ENCODE peak calls at places on chromosomes 13 and 19, in five cellular contexts. E, B, O, X and J are unnamed samples.

GRCh38 chr19:10643968-10644290 is 10.2 kb upstream of the ILF3 start:
- DNase-seq in E (peak; percentile 58), B (no peak), O (no peak), X (no peak), J (no peak)

GRCh38 chr13:50319603-50320296 is 304.5 kb downstream of the KCNRG start:
- DNase-seq in E (no peak), B (peak; percentile 83), O (peak; percentile 17), X (no peak), J (no peak)

GRCh38 chr19:19049406-19049805 is 14.4 kb upstream of the SLC25A42 start:
- DNase-seq in E (no peak), B (no peak), O (no peak), X (no peak), J (no peak)

GRCh38 chr19:45978156-45978555 is 4.5 kb upstream of the NOVA2 start:
- DNase-seq in E (no peak), B (no peak), O (no peak), X (no peak), J (no peak)

GRCh38 chr13:114043421-114044053 is 69.7 kb upstream of the C13orf46 start:
- DNase-seq in E (peak; percentile 89), B (peak; percentile 91), O (peak; percentile 83), X (no peak), J (peak; percentile 94)

GRCh38 chr13:59545007-59545406 is 618.7 kb downstream of the DIAPH3 start:
- DNase-seq in E (no peak), B (no peak), O (no peak), X (no peak), J (no peak)

GRCh38 chr13:58160980-58161379 is 529.4 kb downstream of the PCDH17 start:
- DNase-seq in E (no peak), B (no peak), O (no peak), X (no peak), J (no peak)

GRCh38 chr19:29018542-29018941 is 194.4 kb downstream of the UQCRFS1 start:
- DNase-seq in E (no peak), B (no peak), O (no peak), X (no peak), J (no peak)

GRCh38 chr13:45928843-45929242 is 77.3 kb upstream of the SIAH3 start:
- DNase-seq in E (no peak), B (peak; percentile 16), O (no peak), X (no peak), J (no peak)

GRCh38 chr19:32816555-32817099 is 52.9 kb downstream of the SLC7A9 start:
- DNase-seq in E (peak; percentile 64), B (no peak), O (no peak), X (no peak), J (no peak)

GRCh38 chr19:32206065-32206464 is 139.3 kb upstream of the ZNF507 start:
- DNase-seq in E (no peak), B (no peak), O (no peak), X (no peak), J (no peak)

GRCh38 chr13:45873491-45874360 is 22.2 kb upstream of the SIAH3 start:
- DNase-seq in E (peak; percentile 56), B (peak; percentile 42), O (no peak), X (no peak), J (peak; percentile 32)

GRCh38 chr13:46053162-46054012 is 841 bp upstream of the ZC3H13 start:
- DNase-seq in E (no peak), B (no peak), O (no peak), X (no peak), J (no peak)

GRCh38 chr13:76730220-76730619 is 156.0 kb downstream of the KCTD12 start:
- DNase-seq in E (no peak), B (no peak), O (no peak), X (no peak), J (no peak)

GRCh38 chr19:49663224-49663623 is 2.4 kb downstream of the IRF3 start:
- DNase-seq in E (no peak), B (no peak), O (no peak), X (no peak), J (no peak)

GRCh38 chr19:49662011-49662410 is 3.6 kb downstream of the IRF3 start:
- DNase-seq in E (no peak), B (no peak), O (no peak), X (no peak), J (no peak)

GRCh38 chr19:49666120-49666444 is 349 bp downstream of the BCL2L12 start:
- DNase-seq in E (no peak), B (no peak), O (no peak), X (no peak), J (no peak)

GRCh38 chr19:49665301-49666119 is at the start of the genes BCL2L12 and IRF3:
- DNase-seq in E (peak; percentile 98), B (peak; percentile 90), O (peak; percentile 95), X (peak; percentile 98), J (peak; percentile 96)

DNA sequence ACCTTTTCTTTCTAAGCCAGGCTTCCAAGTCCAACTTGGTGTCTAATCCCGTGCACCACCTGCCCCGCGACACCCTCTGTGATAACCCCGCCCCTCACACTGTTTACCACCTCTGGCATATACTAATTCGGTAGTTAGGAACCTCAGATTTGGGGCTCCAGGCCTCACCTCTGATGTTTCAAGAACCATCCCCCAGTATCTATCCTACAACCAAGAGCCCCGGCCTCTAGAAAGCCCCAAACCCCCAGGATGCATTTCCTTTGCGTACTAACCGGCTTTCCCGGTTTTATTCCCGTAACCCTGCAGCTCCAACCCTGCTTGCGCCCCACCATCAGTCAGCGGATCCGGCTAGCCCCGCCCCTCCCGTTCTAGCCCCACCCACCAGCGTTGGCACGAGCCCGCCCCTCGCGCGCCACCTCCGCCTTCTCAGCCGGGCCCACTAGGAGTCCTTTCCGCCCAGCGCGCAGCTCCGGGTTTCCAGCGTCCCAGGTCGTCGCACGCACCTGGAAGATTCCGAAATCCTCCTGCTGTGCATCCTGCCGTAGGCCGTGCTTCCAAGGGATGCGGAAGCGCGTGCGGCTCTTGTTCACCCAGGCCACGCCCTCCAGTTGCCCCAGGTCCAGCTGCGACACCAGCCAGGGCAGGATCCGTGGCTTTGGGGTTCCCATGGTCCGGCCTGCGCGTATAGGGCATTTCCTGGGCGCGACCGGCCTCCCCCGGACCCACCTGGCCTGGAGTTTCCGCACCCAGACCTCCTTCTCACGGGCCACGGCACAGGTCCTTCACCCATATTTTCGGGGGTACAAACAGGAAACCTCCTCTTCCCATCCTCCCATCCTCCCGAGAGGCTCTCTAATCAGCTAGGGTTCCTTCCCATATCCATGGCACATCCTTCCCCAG is 1.2 kb downstream of the IRF3 start:
- DNase-seq in E (peak; percentile 99), B (peak; percentile 68), O (peak; percentile 74), X (peak; percentile 88), J (peak; percentile 88)
- H3K27me3 ChIP-seq in E (no peaks in the 10 kb centered on the region), B (no peaks in the 10 kb centered on the region), O (no peaks in the 10 kb centered on the region), X (no peaks in the 10 kb centered on the region), J (no peaks in the 10 kb centered on the region)

GRCh38 chr19:7914598-7915045 is at the start of gene TGFBR3L:
- DNase-seq in E (no peak), B (no peak), O (no peak), X (peak; percentile 15), J (peak; percentile 46)
- H3K4me3 ChIP-seq in E (no peak within 1 kb of the TSS), B (no peak within 1 kb of the TSS), O (no peak within 1 kb of the TSS), X (no peak within 1 kb of the TSS), J (no peak within 1 kb of the TSS)

DNA sequence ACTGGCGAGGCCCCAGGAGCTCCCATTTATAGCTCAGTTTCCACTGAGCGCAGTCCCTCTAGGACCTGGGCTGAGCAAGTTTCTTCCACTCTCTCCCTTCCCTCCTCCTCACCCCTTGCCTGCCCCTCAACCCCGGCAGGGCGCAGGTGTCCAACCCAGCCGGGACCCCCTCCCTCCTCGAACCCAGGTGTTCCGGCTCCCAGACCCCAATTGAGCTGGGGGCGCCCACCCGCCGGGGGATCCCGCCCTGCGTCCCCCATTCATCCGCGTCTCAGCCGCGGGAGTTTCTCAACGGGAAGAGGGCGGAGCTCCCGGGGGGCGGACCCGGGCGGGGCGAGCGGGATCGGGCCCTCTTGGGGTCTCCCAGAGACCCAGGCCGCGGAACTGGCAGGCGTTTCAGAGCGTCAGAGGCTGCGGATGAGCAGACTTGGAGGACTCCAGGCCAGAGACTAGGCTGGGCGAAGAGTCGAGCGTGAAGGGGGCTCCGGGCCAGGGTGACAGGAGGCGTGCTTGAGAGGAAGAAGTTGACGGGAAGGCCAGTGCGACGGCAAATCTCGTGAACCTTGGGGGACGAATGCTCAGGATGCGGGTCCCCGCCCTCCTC is at the start of gene KIRREL2:
- DNase-seq in E (peak; percentile 84), B (no peak), O (no peak), X (peak; percentile 61), J (no peak)
- H3K27me3 ChIP-seq in E (peaks cover 88% of the 10 kb centered on the region), B (peaks cover 55% of the 10 kb centered on the region), O (peaks cover 50% of the 10 kb centered on the region), X (no peaks in the 10 kb centered on the region), J (peaks cover 5% of the 10 kb centered on the region)

GRCh38 chr19:55464669-55465068 is at the start of gene C19orf85:
- DNase-seq in E (peak; percentile 89), B (no peak), O (no peak), X (no peak), J (no peak)

GRCh38 chr19:55466246-55466614 is 1.7 kb upstream of the C19orf85 start:
- DNase-seq in E (no peak), B (no peak), O (no peak), X (no peak), J (no peak)

GRCh38 chr19:55465460-55466245 is 1.1 kb upstream of the C19orf85 start:
- DNase-seq in E (peak; percentile 53), B (no peak), O (no peak), X (no peak), J (no peak)

GRCh38 chr19:55468054-55468393 is 3.5 kb upstream of the C19orf85 start:
- DNase-seq in E (no peak), B (no peak), O (no peak), X (no peak), J (no peak)

GRCh38 chr19:55467236-55468053 is 2.9 kb upstream of the C19orf85 start:
- DNase-seq in E (peak; percentile 90), B (peak; percentile 41), O (no peak), X (peak; percentile 36), J (peak; percentile 75)
- H3K4me3 ChIP-seq in E (no peak overlapping the region), B (no peak overlapping the region), O (no peak overlapping the region), X (no peak overlapping the region), J (no peak overlapping the region)

GRCh38 chr19:44605547-44605946 is 7.8 kb upstream of the IGSF23 start:
- DNase-seq in E (no peak), B (no peak), O (no peak), X (no peak), J (no peak)

GRCh38 chr19:44603201-44603945 is 10.0 kb upstream of the IGSF23 start:
- DNase-seq in E (no peak), B (peak; percentile 92), O (peak; percentile 91), X (no peak), J (peak; percentile 87)

GRCh38 chr19:44607049-44607448 is 6.3 kb upstream of the IGSF23 start:
- DNase-seq in E (no peak), B (peak; percentile 41), O (peak; percentile 31), X (no peak), J (peak; percentile 21)

GRCh38 chr19:44602071-44602470 is 11.3 kb upstream of the IGSF23 start:
- DNase-seq in E (no peak), B (no peak), O (no peak), X (no peak), J (no peak)

DNA sequence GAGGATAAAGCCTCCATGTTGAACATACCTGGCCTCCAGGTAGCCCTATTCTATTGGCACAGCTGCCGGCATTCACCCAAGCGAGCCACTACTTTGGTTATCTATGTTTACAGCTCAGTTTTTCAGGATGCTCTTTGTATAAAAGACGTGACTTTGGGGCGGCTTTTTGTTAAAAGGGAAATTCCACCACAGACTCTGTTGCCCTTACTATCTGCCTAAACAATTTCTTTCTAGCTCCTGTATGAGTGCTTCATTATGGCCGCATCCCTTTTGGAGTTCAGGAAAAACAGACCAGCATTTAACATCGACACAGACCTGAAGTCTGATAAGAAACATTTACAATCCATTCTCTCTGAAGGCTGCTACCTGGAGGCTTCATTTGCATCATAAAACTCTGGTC is 9.1 kb upstream of the IGSF23 start:
- DNase-seq in E (no peak), B (no peak), O (no peak), X (no peak), J (no peak)
- H3K27me3 ChIP-seq in E (no peaks in the 10 kb centered on the region), B (no peaks in the 10 kb centered on the region), O (no peaks in the 10 kb centered on the region), X (no peaks in the 10 kb centered on the region), J (no peaks in the 10 kb centered on the region)

GRCh38 chr19:17026041-17026658 is 460 bp downstream of the CPAMD8 start:
- DNase-seq in E (peak; percentile 70), B (no peak), O (no peak), X (no peak), J (no peak)
- H3K4me3 ChIP-seq in E (peak overlapping the region; percentile 84), B (no peak overlapping the region), O (no peak overlapping the region), X (no peak overlapping the region), J (no peak overlapping the region)